ENCODE peak calls at places on chromosomes 4 and X, in six cellular contexts. One of them, this sample, is unnamed. For H3K9me3, the result is how much of the 10 kb centered on the place peaks cover.

GRCh38 chr4:143313527-143313926 is 23.1 kb upstream of the GAB1 start:
- DNase-seq in tibial nerve: no peak
- DNase-seq in prostate gland: no peak
- DNase-seq in A549: no peak
- DNase-seq in MG63: no peak
- DNase-seq in pancreas: no peak
- DNase-seq in this sample: no peak

GRCh38 chr4:71635094-71635493 is 148.8 kb downstream of the GC start:
- DNase-seq in prostate gland: no peak
- DNase-seq in pancreas: no peak
- DNase-seq in tibial nerve: no peak
- DNase-seq in MG63: no peak
- DNase-seq in A549: no peak
- DNase-seq in this sample: no peak

GRCh38 chr4:168654206-168655174 is 157.6 kb downstream of the PALLD start:
- DNase-seq in prostate gland: no peak
- DNase-seq in pancreas: no peak
- DNase-seq in A549: no peak
- DNase-seq in MG63: no peak
- DNase-seq in tibial nerve: no peak
- DNase-seq in this sample: no peak

GRCh38 chr4:127162741-127163140 is 470.0 kb upstream of the INTU start:
- DNase-seq in A549: no peak
- DNase-seq in tibial nerve: no peak
- DNase-seq in prostate gland: no peak
- DNase-seq in pancreas: no peak
- DNase-seq in MG63: no peak
- DNase-seq in this sample: no peak

GRCh38 chr4:134027931-134028330 is 173.7 kb downstream of the PABPC4L start:
- DNase-seq in pancreas: no peak
- DNase-seq in prostate gland: peak
- DNase-seq in MG63: no peak
- DNase-seq in tibial nerve: no peak
- DNase-seq in A549: no peak
- DNase-seq in this sample: no peak

GRCh38 chrX:314781-315595 is 3.6 kb downstream of the GTPBP6 start:
- DNase-seq in pancreas: no peak
- DNase-seq in A549: no peak
- DNase-seq in tibial nerve: no peak
- DNase-seq in MG63: no peak
- DNase-seq in prostate gland: no peak
- DNase-seq in this sample: no peak

GRCh38 chrX:2614911-2615310 is 76.2 kb upstream of the CD99 start:
- DNase-seq in A549: no peak
- DNase-seq in pancreas: no peak
- DNase-seq in prostate gland: no peak
- DNase-seq in tibial nerve: peak
- DNase-seq in MG63: no peak
- DNase-seq in this sample: no peak

GRCh38 chrX:55279832-55280231 is 15.1 kb upstream of the PAGE3 start:
- DNase-seq in MG63: no peak
- DNase-seq in prostate gland: no peak
- DNase-seq in A549: no peak
- DNase-seq in tibial nerve: no peak
- DNase-seq in pancreas: no peak
- DNase-seq in this sample: no peak

GRCh38 chrX:19814240-19814639 is 73.2 kb downstream of the SH3KBP1 start:
- DNase-seq in tibial nerve: no peak
- DNase-seq in pancreas: no peak
- DNase-seq in MG63: no peak
- DNase-seq in prostate gland: no peak
- DNase-seq in A549: no peak
- DNase-seq in this sample: no peak

GRCh38 chrX:45775462-45775861 is 574.8 kb upstream of the DIPK2B start:
- DNase-seq in MG63: peak
- DNase-seq in pancreas: no peak
- DNase-seq in A549: no peak
- DNase-seq in tibial nerve: no peak
- DNase-seq in prostate gland: no peak
- DNase-seq in this sample: no peak

GRCh38 chr4:70688795-70689231 is 481 bp downstream of the UTP3 start:
- DNase-seq in A549: no peak
- DNase-seq in tibial nerve: no peak
- DNase-seq in MG63: no peak
- DNase-seq in prostate gland: no peak
- DNase-seq in pancreas: no peak
- DNase-seq in this sample: no peak

GRCh38 chr4:89277412-89277811 is 30.2 kb downstream of the GPRIN3 start:
- DNase-seq in MG63: peak
- DNase-seq in pancreas: no peak
- DNase-seq in A549: no peak
- DNase-seq in tibial nerve: no peak
- DNase-seq in prostate gland: no peak
- DNase-seq in this sample: no peak

GRCh38 chr4:82785248-82786003 is 13.2 kb downstream of the SCD5 start:
- DNase-seq in A549: peak
- DNase-seq in MG63: peak
- DNase-seq in pancreas: no peak
- DNase-seq in prostate gland: no peak
- DNase-seq in tibial nerve: no peak
- DNase-seq in this sample: no peak

GRCh38 chr4:35100932-35101331 is 1143.4 kb downstream of the ARAP2 start:
- DNase-seq in A549: no peak
- DNase-seq in tibial nerve: no peak
- DNase-seq in prostate gland: no peak
- DNase-seq in MG63: no peak
- DNase-seq in pancreas: no peak
- DNase-seq in this sample: no peak

GRCh38 chr4:86543560-86544312 is 50.4 kb upstream of the PTPN13 start:
- DNase-seq in MG63: no peak
- DNase-seq in A549: no peak
- DNase-seq in pancreas: no peak
- DNase-seq in tibial nerve: no peak
- DNase-seq in prostate gland: no peak
- DNase-seq in this sample: no peak

GRCh38 chr4:29075366-29075765 is 1644.8 kb upstream of the PCDH7 start:
- DNase-seq in pancreas: no peak
- DNase-seq in tibial nerve: no peak
- DNase-seq in MG63: no peak
- DNase-seq in prostate gland: no peak
- DNase-seq in A549: no peak
- DNase-seq in this sample: no peak

GRCh38 chr4:77994194-77994721 is 62.9 kb upstream of the FRAS1 start:
- DNase-seq in MG63: peak
- DNase-seq in tibial nerve: peak
- DNase-seq in A549: peak
- DNase-seq in prostate gland: peak
- DNase-seq in pancreas: peak
- DNase-seq in this sample: no peak

GRCh38 chr4:45350438-45350837 is 624.1 kb upstream of the GNPDA2 start:
- DNase-seq in prostate gland: no peak
- DNase-seq in A549: no peak
- DNase-seq in pancreas: no peak
- DNase-seq in MG63: no peak
- DNase-seq in tibial nerve: no peak
- DNase-seq in this sample: no peak

GRCh38 chr4:164224871-164225270 is 529.1 kb upstream of the SMIM31 start:
- DNase-seq in prostate gland: no peak
- DNase-seq in A549: no peak
- DNase-seq in tibial nerve: no peak
- DNase-seq in pancreas: no peak
- DNase-seq in MG63: no peak
- DNase-seq in this sample: no peak

DNA sequence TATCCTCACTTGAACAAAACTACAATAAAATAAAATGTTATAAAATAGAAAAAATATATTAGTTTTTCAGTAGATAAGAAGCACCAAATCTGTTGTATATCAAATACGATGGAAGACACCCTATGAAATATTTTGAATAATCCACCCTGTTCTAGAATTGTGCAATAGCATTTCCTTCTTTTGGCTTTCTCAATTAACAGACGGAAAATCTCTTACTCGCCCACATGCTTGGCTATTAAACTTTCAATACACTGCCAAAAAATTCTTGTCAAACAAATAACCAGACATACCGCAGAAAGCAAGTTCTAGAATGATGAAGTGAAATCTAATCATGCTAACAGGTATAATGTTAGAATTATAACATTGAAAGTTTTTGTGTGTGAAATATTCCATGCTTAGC is 671.6 kb upstream of the SLIT2 start:
- DNase-seq in MG63: no peak
- DNase-seq in pancreas: no peak
- DNase-seq in tibial nerve: no peak
- DNase-seq in A549: no peak
- DNase-seq in prostate gland: no peak
- DNase-seq in this sample: no peak
- H3K9me3 ChIP-seq in MG63: under half
- H3K9me3 ChIP-seq in pancreas: under half
- H3K9me3 ChIP-seq in tibial nerve: under half
- H3K9me3 ChIP-seq in A549: under half
- H3K9me3 ChIP-seq in prostate gland: under half
- H3K9me3 ChIP-seq in this sample: under half

GRCh38 chr4:72919464-72919863 is 150.1 kb downstream of the COX18 start:
- DNase-seq in pancreas: no peak
- DNase-seq in tibial nerve: no peak
- DNase-seq in prostate gland: no peak
- DNase-seq in A549: no peak
- DNase-seq in MG63: no peak
- DNase-seq in this sample: no peak
- H3K9me3 ChIP-seq in pancreas: under half
- H3K9me3 ChIP-seq in tibial nerve: under half
- H3K9me3 ChIP-seq in prostate gland: under half
- H3K9me3 ChIP-seq in A549: under half
- H3K9me3 ChIP-seq in MG63: under half
- H3K9me3 ChIP-seq in this sample: under half

GRCh38 chr4:1250921-1251772 is 2.2 kb upstream of the CTBP1 start:
- DNase-seq in pancreas: peak
- DNase-seq in prostate gland: no peak
- DNase-seq in MG63: no peak
- DNase-seq in A549: no peak
- DNase-seq in tibial nerve: no peak
- DNase-seq in this sample: no peak
- H3K9me3 ChIP-seq in pancreas: under half
- H3K9me3 ChIP-seq in prostate gland: under half
- H3K9me3 ChIP-seq in MG63: under half
- H3K9me3 ChIP-seq in A549: half or more
- H3K9me3 ChIP-seq in tibial nerve: under half
- H3K9me3 ChIP-seq in this sample: under half

GRCh38 chr4:11259837-11260236 is 168.9 kb downstream of the HS3ST1 start:
- DNase-seq in A549: no peak
- DNase-seq in prostate gland: no peak
- DNase-seq in MG63: no peak
- DNase-seq in pancreas: no peak
- DNase-seq in tibial nerve: no peak
- DNase-seq in this sample: no peak
- H3K9me3 ChIP-seq in A549: under half
- H3K9me3 ChIP-seq in prostate gland: under half
- H3K9me3 ChIP-seq in MG63: under half
- H3K9me3 ChIP-seq in pancreas: under half
- H3K9me3 ChIP-seq in tibial nerve: under half
- H3K9me3 ChIP-seq in this sample: under half

DNA sequence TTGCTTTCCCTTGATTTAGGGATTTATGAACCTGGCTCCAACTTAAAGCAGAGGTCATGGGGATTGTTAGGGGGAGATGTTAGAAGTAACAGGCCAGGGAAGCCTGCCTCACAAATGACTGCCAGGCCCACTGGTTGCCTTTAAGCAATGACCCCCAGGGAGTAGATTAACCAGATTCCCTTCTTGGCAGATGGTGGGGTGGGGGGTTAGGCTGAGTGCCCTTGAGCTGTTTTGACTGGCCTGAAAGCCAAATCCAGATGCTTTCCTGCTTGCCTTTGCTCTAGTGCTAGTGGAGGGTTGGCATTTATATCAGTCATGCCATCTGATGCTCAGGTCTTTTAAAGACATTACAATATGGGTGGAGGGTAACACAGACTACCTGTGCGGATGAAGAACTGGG is 128.1 kb downstream of the TMEM164 start:
- DNase-seq in A549: no peak
- DNase-seq in tibial nerve: no peak
- DNase-seq in prostate gland: no peak
- DNase-seq in MG63: peak
- DNase-seq in pancreas: no peak
- DNase-seq in this sample: no peak
- H3K9me3 ChIP-seq in A549: under half
- H3K9me3 ChIP-seq in tibial nerve: under half
- H3K9me3 ChIP-seq in prostate gland: under half
- H3K9me3 ChIP-seq in MG63: under half
- H3K9me3 ChIP-seq in pancreas: under half
- H3K9me3 ChIP-seq in this sample: under half

GRCh38 chrX:153434801-153435200 is 11.1 kb downstream of the TREX2 start:
- DNase-seq in tibial nerve: no peak
- DNase-seq in prostate gland: no peak
- DNase-seq in pancreas: no peak
- DNase-seq in A549: no peak
- DNase-seq in MG63: no peak
- DNase-seq in this sample: no peak
- H3K9me3 ChIP-seq in tibial nerve: under half
- H3K9me3 ChIP-seq in prostate gland: under half
- H3K9me3 ChIP-seq in pancreas: under half
- H3K9me3 ChIP-seq in A549: under half
- H3K9me3 ChIP-seq in MG63: under half
- H3K9me3 ChIP-seq in this sample: under half

This sample was measured in T-helper 17 cell.